ENCODE peak calls at places on chromosome 12, in six cellular contexts. F is colonic mucosa, O is IMR-90, R is GM23248, H is Karpas-422, V is endothelial cell of umbilical vein. X is an unnamed sample.

GRCh38 chr12:97426485-97427116 is 36.0 kb upstream of the RMST start:
- DNase-seq in F (no peak), O (no peak), R (no peak), H (no peak), V (no peak), X (no peak)

GRCh38 chr12:65886996-65887395 is 62.7 kb downstream of the HMGA2 start:
- DNase-seq in F (no peak), O (peak; percentile 48), R (peak; percentile 43), H (no peak), V (peak; percentile 51), X (no peak)

GRCh38 chr12:115426732-115427131 is 742.8 kb upstream of the TBX3 start:
- DNase-seq in F (no peak), O (no peak), R (no peak), H (no peak), V (no peak), X (no peak)

GRCh38 chr12:71440393-71441349 is 1.1 kb downstream of the LGR5 start:
- DNase-seq in F (peak; percentile 64), O (no peak), R (peak; percentile 26), H (no peak), V (no peak), X (peak; percentile 61)

GRCh38 chr12:124754949-124755800 is 108.5 kb downstream of the SCARB1 start:
- DNase-seq in F (peak; percentile 65), O (peak; percentile 67), R (peak; percentile 84), H (peak; percentile 89), V (no peak), X (peak; percentile 71)

GRCh38 chr12:26135010-26135420 is 10.2 kb upstream of the BHLHE41 start:
- DNase-seq in F (peak; percentile 50), O (no peak), R (peak; percentile 35), H (no peak), V (no peak), X (no peak)

GRCh38 chr12:29901585-29901984 is 117.8 kb upstream of the TMTC1 start:
- DNase-seq in F (no peak), O (no peak), R (no peak), H (no peak), V (no peak), X (peak; percentile 19)

GRCh38 chr12:6327159-6327558 is 14.7 kb downstream of the TNFRSF1A start:
- DNase-seq in F (no peak), O (no peak), R (no peak), H (no peak), V (no peak), X (no peak)

GRCh38 chr12:67735868-67736267 is 87.3 kb downstream of the DYRK2 start:
- DNase-seq in F (no peak), O (no peak), R (no peak), H (no peak), V (no peak), X (no peak)

GRCh38 chr12:117900561-117900960 is 68.2 kb downstream of the KSR2 start:
- DNase-seq in F (no peak), O (peak; percentile 8), R (peak; percentile 31), H (no peak), V (no peak), X (no peak)

GRCh38 chr12:121050725-121051124 is 11.7 kb upstream of the OASL start:
- DNase-seq in F (no peak), O (peak; percentile 6), R (peak; percentile 41), H (peak; percentile 62), V (peak; percentile 16), X (no peak)

GRCh38 chr12:44817687-44818086 is 58.4 kb downstream of the NELL2 start:
- DNase-seq in F (no peak), O (no peak), R (no peak), H (no peak), V (no peak), X (no peak)

GRCh38 chr12:129870796-129871195 is 33.0 kb downstream of the TMEM132D start:
- DNase-seq in F (no peak), O (no peak), R (no peak), H (no peak), V (no peak), X (peak; percentile 34)

GRCh38 chr12:98296462-98297079 is 218.8 kb upstream of the TMPO start:
- DNase-seq in F (no peak), O (no peak), R (no peak), H (no peak), V (no peak), X (peak; percentile 48)

GRCh38 chr12:51847830-51848727 is at the start of gene FIGNL2:
- DNase-seq in F (no peak), O (peak; percentile 12), R (peak; percentile 35), H (no peak), V (peak; percentile 35), X (peak; percentile 87)

GRCh38 chr12:106766393-106766826 is 8.1 kb upstream of the RIC8B start:
- DNase-seq in F (no peak), O (no peak), R (peak; percentile 26), H (no peak), V (peak; percentile 70), X (no peak)

GRCh38 chr12:48865141-48865440 is 579 bp downstream of the RND1 start:
- DNase-seq in F (no peak), O (no peak), R (no peak), H (no peak), V (no peak), X (peak; percentile 36)

DNA sequence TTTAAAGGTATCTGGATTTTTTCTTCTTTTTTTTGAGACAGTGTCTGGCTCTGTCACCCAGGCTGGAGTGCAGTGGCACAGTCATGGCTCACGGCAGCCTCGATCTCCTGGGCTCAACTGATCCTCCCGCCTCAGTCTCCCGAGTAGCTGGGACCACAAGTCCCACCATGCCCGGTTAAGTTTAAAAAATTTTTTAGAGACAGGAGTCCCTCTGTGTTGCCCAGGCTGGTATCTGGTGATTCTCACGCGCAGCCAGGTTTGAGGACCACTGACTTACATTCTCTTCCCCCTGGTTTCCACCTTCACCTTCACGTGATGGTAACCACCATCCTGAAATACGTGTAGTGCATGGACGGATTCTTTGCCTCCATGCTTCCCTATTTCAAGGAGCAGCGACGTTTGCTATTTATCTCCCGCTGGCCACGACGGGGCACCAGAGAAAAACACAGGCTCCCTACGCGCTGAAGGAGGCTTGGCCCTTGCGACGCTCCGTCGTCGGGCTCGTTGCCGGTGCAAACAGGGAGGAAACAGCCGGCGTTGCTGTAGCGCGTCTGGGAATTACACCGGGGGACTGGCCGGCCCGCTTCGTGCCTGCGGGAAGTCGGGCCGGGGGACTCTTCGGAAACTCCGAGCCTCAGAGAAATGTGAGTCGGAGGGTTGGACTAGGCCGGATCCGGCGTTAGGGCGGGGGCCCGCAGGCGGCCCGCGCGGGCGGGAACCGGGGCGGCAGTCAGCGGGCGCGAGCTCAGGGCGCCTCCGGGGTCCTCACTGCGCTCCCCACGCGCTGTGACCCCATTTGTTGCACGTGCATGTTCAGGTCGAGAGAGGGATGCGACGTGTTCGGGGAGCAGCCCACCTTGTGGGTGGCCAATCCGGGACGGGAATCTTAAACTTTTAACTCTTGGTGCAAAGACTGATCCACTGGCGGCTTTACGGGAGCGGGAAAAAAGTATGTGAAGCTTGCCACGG is at the start of gene TCHP:
- DNase-seq in F (peak; percentile 91), O (peak; percentile 87), R (peak; percentile 95), H (peak; percentile 92), V (peak; percentile 93), X (peak; percentile 88)
- H3K9ac ChIP-seq in F (peak within 1 kb of the TSS; percentile 81), O (peak within 1 kb of the TSS; percentile 91), R (peak within 1 kb of the TSS; percentile 85), H (peak within 1 kb of the TSS; percentile 80), V (peak within 1 kb of the TSS; percentile 76), X (peak within 1 kb of the TSS; percentile 58)

GRCh38 chr12:75747572-75747995 is 236.2 kb upstream of the KRR1 start:
- DNase-seq in F (no peak), O (peak; percentile 92), R (peak; percentile 83), H (no peak), V (no peak), X (no peak)
- H3K9ac ChIP-seq in F (no peak overlapping the region), O (peak overlapping the region; percentile 44), R (peak overlapping the region; percentile 39), H (no peak overlapping the region), V (no peak overlapping the region), X (no peak overlapping the region)

DNA sequence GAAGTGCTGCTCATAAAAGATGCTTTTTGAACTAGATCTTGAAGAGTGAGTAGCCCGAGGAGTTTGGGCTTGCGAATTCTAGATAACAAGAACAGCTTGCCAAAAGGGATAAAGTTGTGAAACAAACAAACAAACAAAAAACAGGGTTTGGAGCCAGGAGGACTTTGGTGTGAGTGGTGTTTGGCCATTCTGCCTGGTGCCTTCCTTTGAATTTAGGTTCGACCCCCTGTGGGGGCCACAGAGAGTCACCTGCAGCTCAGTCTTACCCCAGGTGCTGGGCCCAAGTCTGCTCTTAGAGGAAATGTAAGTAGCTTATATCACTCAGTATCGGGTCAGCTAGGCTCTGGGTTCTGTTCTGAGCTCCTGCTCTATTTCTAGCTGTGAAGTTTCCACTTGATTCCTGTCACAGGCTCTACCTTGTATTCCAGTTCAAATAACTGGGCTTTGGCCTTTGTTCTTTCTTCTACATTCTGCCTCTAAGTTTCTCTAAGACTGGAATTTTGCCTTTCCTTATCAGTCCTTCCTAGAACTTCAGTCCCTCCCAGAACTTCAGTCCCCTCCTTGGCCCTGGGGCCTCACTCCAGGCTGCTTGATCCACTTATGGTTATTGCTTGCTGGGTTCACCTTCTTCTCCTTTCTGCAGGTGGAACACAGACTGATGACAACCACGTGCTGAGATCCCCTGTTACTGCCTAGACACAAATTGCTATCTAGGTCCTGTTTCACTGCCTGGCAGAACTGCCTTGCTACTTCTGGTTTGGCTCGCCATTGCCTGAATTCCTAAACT is 20.5 kb upstream of the DUSP6 start:
- DNase-seq in F (no peak), O (no peak), R (no peak), H (no peak), V (no peak), X (no peak)
- H3K9ac ChIP-seq in F (no peak overlapping the region), O (no peak overlapping the region), R (no peak overlapping the region), H (no peak overlapping the region), V (peak overlapping the region; percentile 6), X (no peak overlapping the region)

DNA sequence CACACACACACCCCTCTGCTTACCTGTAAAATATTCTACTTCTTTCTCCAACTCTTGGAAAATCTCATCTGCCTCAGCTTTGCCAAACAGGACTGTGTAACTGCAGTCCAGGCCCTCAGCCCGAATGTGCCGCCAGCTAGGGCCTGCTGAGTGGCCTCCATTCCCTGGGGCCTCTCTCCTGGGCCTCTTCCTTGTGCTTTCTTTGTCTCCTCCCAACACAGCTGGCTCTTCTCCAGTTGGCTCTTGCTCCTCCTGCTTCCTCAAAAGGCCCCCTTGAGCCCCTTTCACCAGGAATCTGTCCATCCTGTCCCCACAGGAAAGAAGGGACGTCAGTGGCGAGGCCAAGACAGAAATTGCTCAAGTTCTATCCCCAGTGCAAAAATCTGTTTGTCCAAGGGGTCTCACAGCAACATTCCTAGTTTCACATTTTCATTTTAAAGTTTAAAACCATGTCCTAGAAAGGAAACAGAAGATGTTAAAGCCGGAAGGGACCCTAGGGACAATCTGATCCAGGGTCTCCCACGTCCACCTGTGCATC is 719 bp downstream of the ALKBH2 start:
- DNase-seq in F (peak; percentile 19), O (no peak), R (no peak), H (peak; percentile 44), V (no peak), X (no peak)
- H3K9ac ChIP-seq in F (peak overlapping the region; percentile 56), O (peak overlapping the region; percentile 71), R (peak overlapping the region; percentile 87), H (peak overlapping the region; percentile 82), V (no peak overlapping the region), X (no peak overlapping the region)

DNA sequence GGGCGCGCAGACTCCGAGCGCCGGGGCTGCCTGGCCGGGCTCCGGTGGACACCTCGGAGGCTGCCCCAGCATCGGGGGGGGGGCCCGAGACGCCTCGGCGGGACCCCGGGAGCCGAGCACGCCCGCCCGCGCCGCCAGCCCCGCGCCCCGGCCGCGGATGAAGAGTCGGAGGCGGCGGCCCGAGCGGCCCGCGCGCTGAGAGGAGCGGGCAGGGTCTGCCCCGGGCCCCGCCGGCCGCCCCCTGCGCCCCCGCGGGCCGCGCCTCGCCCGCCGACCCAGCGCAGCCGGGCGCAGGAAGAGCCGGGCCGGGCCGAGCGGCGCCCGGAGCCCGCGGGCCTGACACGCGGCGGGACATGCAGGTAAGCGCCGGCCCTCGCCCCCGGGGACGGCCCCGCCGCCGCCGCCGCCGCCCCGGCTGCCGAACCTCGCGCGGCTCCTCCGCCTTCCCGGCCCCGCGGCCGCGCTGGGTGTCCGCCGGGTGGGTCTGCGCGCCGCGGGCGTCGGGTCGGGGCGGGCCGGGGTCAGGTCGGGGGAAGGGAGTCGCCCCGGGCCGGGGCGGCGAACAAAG is 63.7 kb downstream of the FBXL14 start:
- DNase-seq in F (no peak), O (no peak), R (peak; percentile 40), H (no peak), V (no peak), X (peak; percentile 60)
- H3K9ac ChIP-seq in F (peak overlapping the region; percentile 72), O (peak overlapping the region; percentile 60), R (peak overlapping the region; percentile 85), H (no peak overlapping the region), V (no peak overlapping the region), X (no peak overlapping the region)